ENCODE peak calls at places on chromosomes 6 and 20, in four cellular contexts. W is GM12878, S is K562, Z is HepG2. Y is an unnamed sample.

GRCh38 chr6:156279306-156279969 is 497.7 kb upstream of the ARID1B start:
- DNase-seq in W (peak), S (no peak), Z (no peak), Y (no peak)

GRCh38 chr6:157510329-157511188 is 129.6 kb downstream of the ZDHHC14 start:
- DNase-seq in W (no peak), S (peak), Z (no peak), Y (no peak)

GRCh38 chr6:163596174-163596573 is 181.7 kb downstream of the QKI start:
- DNase-seq in W (no peak), S (no peak), Z (peak), Y (no peak)

GRCh38 chr6:30037182-30037788 is 23.8 kb upstream of the POLR1H start:
- DNase-seq in W (no peak), S (peak), Z (peak), Y (peak)

GRCh38 chr6:10300071-10300470 is 114.8 kb downstream of the TFAP2A start:
- DNase-seq in W (no peak), S (no peak), Z (no peak), Y (no peak)

GRCh38 chr6:39211183-39211582 is 18.1 kb downstream of the KCNK5 start:
- DNase-seq in W (no peak), S (no peak), Z (no peak), Y (no peak)

GRCh38 chr20:1478566-1478965 is 11.9 kb upstream of the NSFL1C start:
- DNase-seq in W (no peak), S (no peak), Z (no peak), Y (no peak)

GRCh38 chr6:38378801-38379200 is 260.9 kb downstream of the BTBD9 start:
- DNase-seq in W (no peak), S (no peak), Z (no peak), Y (no peak)

GRCh38 chr6:166989427-166990034 is 9.7 kb upstream of the CEP43 start:
- DNase-seq in W (no peak), S (peak), Z (peak), Y (no peak)

GRCh38 chr20:62808211-62808865 is 3.7 kb downstream of the OGFR start:
- DNase-seq in W (no peak), S (peak), Z (peak), Y (peak)

GRCh38 chr6:89352329-89353117 is at the start of gene UBE2J1:
- DNase-seq in W (no peak), S (peak), Z (peak), Y (peak)

GRCh38 chr6:32865724-32866443 is 11.9 kb downstream of the PSMB9 start:
- DNase-seq in W (no peak), S (no peak), Z (no peak), Y (no peak)

GRCh38 chr20:17327185-17327780 is 100.4 kb downstream of the PCSK2 start:
- DNase-seq in W (no peak), S (no peak), Z (no peak), Y (no peak)

GRCh38 chr6:101980924-101981323 is 587.4 kb downstream of the GRIK2 start:
- DNase-seq in W (no peak), S (no peak), Z (no peak), Y (no peak)

GRCh38 chr6:167930300-167930699 is 67.2 kb upstream of the KIF25 start:
- DNase-seq in W (no peak), S (no peak), Z (peak), Y (no peak)

GRCh38 chr20:48406462-48407235 is 421.1 kb downstream of the PREX1 start:
- DNase-seq in W (no peak), S (peak), Z (no peak), Y (no peak)

GRCh38 chr20:64069614-64070243 is 6.7 kb downstream of the TCEA2 start:
- DNase-seq in W (no peak), S (no peak), Z (peak), Y (peak)

GRCh38 chr6:163146036-163146435 is 268.5 kb upstream of the QKI start:
- DNase-seq in W (no peak), S (no peak), Z (no peak), Y (no peak)

GRCh38 chr6:26743157-26743821 is 83.7 kb upstream of the ZNF322 start:
- DNase-seq in W (no peak), S (peak), Z (no peak), Y (peak)

GRCh38 chr6:154080434-154081189 is 41.6 kb downstream of the OPRM1 start:
- DNase-seq in W (no peak), S (no peak), Z (no peak), Y (no peak)

GRCh38 chr6:98828991-98829411 is 5.4 kb upstream of the POU3F2 start:
- DNase-seq in W (no peak), S (no peak), Z (no peak), Y (no peak)

GRCh38 chr6:1143655-1144054 is 168.2 kb upstream of the FOXQ1 start:
- DNase-seq in W (no peak), S (no peak), Z (no peak), Y (no peak)

GRCh38 chr6:7505196-7505699 is 36.2 kb upstream of the DSP start:
- DNase-seq in W (no peak), S (peak), Z (peak), Y (peak)

GRCh38 chr6:71394001-71394432 is 105.4 kb downstream of the OGFRL1 start:
- DNase-seq in W (no peak), S (no peak), Z (no peak), Y (no peak)

GRCh38 chr6:7269816-7270215 is 43.2 kb downstream of the SSR1 start:
- DNase-seq in W (no peak), S (no peak), Z (no peak), Y (no peak)

GRCh38 chr20:51660741-51661608 is 107.2 kb downstream of the ATP9A start:
- DNase-seq in W (no peak), S (no peak), Z (no peak), Y (no peak)

GRCh38 chr6:158706369-158706982 is 56.6 kb downstream of the SYTL3 start:
- DNase-seq in W (no peak), S (peak), Z (peak), Y (peak)

GRCh38 chr6:129206761-129207330 is 323.9 kb downstream of the LAMA2 start:
- DNase-seq in W (no peak), S (no peak), Z (no peak), Y (no peak)

GRCh38 chr6:41781302-41781711 is 725 bp downstream of the PRICKLE4 start:
- DNase-seq in W (no peak), S (no peak), Z (no peak), Y (no peak)

GRCh38 chr6:128174724-128175123 is 273.9 kb upstream of the THEMIS start:
- DNase-seq in W (no peak), S (no peak), Z (peak), Y (no peak)

GRCh38 chr20:53706511-53707031 is 112.9 kb upstream of the ZNF217 start:
- DNase-seq in W (peak), S (no peak), Z (no peak), Y (no peak)

GRCh38 chr20:5181492-5181891 is 54.7 kb downstream of the CDS2 start:
- DNase-seq in W (no peak), S (no peak), Z (no peak), Y (no peak)

GRCh38 chr6:162705736-162706135 is 21.8 kb downstream of the PRKN start:
- DNase-seq in W (no peak), S (no peak), Z (no peak), Y (no peak)

GRCh38 chr6:121247386-121247785 is 86.9 kb downstream of the TBC1D32 start:
- DNase-seq in W (no peak), S (no peak), Z (no peak), Y (no peak)

GRCh38 chr6:39289490-39289889 is 24.7 kb downstream of the KCNK17 start:
- DNase-seq in W (no peak), S (no peak), Z (no peak), Y (no peak)

GRCh38 chr20:16001286-16001685 is 572.0 kb downstream of the KIF16B start:
- DNase-seq in W (no peak), S (no peak), Z (no peak), Y (no peak)

GRCh38 chr20:32157611-32158010 is 48.1 kb downstream of the TM9SF4 start:
- DNase-seq in W (no peak), S (no peak), Z (no peak), Y (no peak)

GRCh38 chr6:134936927-134937326 is 13.0 kb downstream of the ALDH8A1 start:
- DNase-seq in W (no peak), S (no peak), Z (no peak), Y (no peak)

GRCh38 chr20:34753706-34754461 is 49.7 kb downstream of the TP53INP2 start:
- DNase-seq in W (no peak), S (no peak), Z (no peak), Y (no peak)

GRCh38 chr6:36427781-36428345 is 14.8 kb downstream of the PXT1 start:
- DNase-seq in W (no peak), S (peak), Z (no peak), Y (no peak)

DNA sequence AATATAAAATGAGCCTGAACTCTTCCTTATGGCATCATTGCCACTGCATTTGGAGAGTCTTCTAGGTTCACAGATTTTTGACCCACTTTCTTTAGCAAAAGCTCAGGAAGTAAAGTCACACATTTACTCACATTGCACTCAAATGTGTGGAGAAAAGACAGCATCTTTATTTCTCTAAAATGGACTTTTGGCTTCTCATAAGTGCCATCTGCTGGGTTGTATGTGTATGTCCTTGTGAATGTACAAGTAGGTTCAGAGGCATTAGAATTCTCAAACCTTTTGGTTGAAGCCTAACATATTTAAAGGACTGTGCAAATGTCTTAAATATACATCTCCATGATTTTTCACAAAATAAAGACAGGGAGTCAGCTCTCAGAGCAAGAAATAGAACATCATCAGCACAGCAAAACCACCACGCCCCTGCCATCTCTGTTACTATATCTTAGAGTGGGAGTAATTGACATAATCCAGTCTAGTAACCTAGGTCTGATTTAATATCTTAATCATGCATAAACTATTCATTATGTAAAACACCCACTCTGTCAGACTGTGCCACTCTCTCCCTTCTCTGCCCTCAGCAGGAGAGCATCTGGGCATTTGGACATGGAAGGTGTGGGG is 42.2 kb upstream of the SPTLC3 start:
- DNase-seq in W (no peak), S (no peak), Z (peak), Y (no peak)
- TF ChIP-seq FOXM1 in W (no peak), S (no peak), Z (no peak), Y (no peak)

GRCh38 chr6:56958481-56958880 is 3.6 kb downstream of the BEND6 start:
- DNase-seq in W (no peak), S (no peak), Z (no peak), Y (no peak)

GRCh38 chr6:56961151-56961550 is 6.2 kb downstream of the BEND6 start:
- DNase-seq in W (no peak), S (no peak), Z (no peak), Y (no peak)

GRCh38 chr6:56959094-56959493 is 4.2 kb downstream of the BEND6 start:
- DNase-seq in W (no peak), S (no peak), Z (no peak), Y (no peak)

GRCh38 chr6:56957856-56958255 is 2.9 kb downstream of the BEND6 start:
- DNase-seq in W (no peak), S (no peak), Z (no peak), Y (no peak)

GRCh38 chr6:56959938-56960337 is 5.0 kb downstream of the BEND6 start:
- DNase-seq in W (no peak), S (no peak), Z (no peak), Y (no peak)
- TF ChIP-seq SP1 in W (no peak), S (no peak), Z (no peak), Y (no peak)

GRCh38 chr20:57215426-57215825 is 51.0 kb downstream of the BMP7 start:
- DNase-seq in W (no peak), S (no peak), Z (no peak), Y (no peak)
- TF ChIP-seq FOXM1 in W (no peak), S (no peak), Z (no peak), Y (no peak)

GRCh38 chr6:21971540-21971939 is 325.3 kb downstream of the PRL start:
- DNase-seq in W (no peak), S (peak), Z (no peak), Y (no peak)
- TF ChIP-seq SP1 in W (no peak), S (no peak), Z (no peak), Y (no peak)

GRCh38 chr6:155177369-155177961 is 86.3 kb upstream of the CLDN20 start:
- DNase-seq in W (no peak), S (peak), Z (peak), Y (peak)
- TF ChIP-seq FOXM1 in W (no peak), S (no peak), Z (no peak), Y (no peak)

GRCh38 chr20:57847104-57847503 is 137.3 kb upstream of the PMEPA1 start:
- DNase-seq in W (no peak), S (no peak), Z (no peak), Y (no peak)
- TF ChIP-seq SP1 in W (no peak), S (no peak), Z (no peak), Y (no peak)

DNA sequence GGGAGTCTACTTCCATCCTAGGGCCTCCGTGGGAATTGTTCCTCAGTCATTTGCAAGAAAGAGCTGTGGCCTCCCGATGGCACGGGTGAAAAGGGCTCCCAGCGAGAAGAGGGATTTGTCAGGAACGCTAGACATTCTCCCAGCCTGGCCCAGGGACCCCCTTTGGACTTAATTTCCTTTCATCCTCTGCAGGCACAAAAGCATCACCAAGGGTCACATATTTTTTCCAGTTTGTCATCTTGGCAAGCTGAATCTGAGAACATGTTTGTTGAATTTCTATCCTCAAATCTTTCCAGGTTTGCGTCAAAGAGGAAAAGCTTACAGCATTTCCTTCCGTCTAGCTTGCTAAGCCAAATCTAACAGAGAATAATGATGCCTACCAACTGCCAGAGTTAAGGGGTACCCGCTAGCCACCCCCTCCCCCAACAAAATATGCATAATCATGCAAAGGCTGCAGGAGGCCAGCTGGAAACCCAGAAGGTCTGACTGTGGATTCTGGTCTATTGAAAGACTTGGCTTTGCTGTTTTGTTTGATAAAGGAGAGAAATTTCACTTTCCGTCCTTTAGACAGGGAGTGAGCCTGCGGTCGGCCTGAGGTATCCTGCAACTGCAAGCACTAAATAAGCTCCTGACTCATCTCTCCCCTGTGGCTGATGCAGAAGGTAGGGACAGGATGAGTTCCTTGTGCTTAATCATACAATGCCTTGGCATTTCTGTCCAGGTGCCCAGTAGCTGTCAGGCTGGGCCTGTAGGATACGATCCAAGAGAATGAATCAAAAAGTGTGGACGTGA is 23.1 kb downstream of the PSMG4 start:
- DNase-seq in W (no peak), S (no peak), Z (no peak), Y (no peak)
- TF ChIP-seq FOXM1 in W (no peak), S (no peak), Z (no peak), Y (no peak)

GRCh38 chr6:146358341-146359046 is 185.1 kb upstream of the RAB32 start:
- DNase-seq in W (no peak), S (no peak), Z (no peak), Y (no peak)

GRCh38 chr6:146355521-146356100 is 188.0 kb upstream of the RAB32 start:
- DNase-seq in W (no peak), S (no peak), Z (no peak), Y (no peak)

GRCh38 chr6:146359123-146359522 is 184.5 kb upstream of the RAB32 start:
- DNase-seq in W (no peak), S (no peak), Z (no peak), Y (no peak)

GRCh38 chr6:146354451-146354850 is 189.2 kb upstream of the RAB32 start:
- DNase-seq in W (no peak), S (no peak), Z (no peak), Y (no peak)

GRCh38 chr6:146357578-146358340 is 185.9 kb upstream of the RAB32 start:
- DNase-seq in W (peak), S (no peak), Z (no peak), Y (no peak)
- TF ChIP-seq SP1 in W (no peak), S (no peak), Z (no peak), Y (no peak)

DNA sequence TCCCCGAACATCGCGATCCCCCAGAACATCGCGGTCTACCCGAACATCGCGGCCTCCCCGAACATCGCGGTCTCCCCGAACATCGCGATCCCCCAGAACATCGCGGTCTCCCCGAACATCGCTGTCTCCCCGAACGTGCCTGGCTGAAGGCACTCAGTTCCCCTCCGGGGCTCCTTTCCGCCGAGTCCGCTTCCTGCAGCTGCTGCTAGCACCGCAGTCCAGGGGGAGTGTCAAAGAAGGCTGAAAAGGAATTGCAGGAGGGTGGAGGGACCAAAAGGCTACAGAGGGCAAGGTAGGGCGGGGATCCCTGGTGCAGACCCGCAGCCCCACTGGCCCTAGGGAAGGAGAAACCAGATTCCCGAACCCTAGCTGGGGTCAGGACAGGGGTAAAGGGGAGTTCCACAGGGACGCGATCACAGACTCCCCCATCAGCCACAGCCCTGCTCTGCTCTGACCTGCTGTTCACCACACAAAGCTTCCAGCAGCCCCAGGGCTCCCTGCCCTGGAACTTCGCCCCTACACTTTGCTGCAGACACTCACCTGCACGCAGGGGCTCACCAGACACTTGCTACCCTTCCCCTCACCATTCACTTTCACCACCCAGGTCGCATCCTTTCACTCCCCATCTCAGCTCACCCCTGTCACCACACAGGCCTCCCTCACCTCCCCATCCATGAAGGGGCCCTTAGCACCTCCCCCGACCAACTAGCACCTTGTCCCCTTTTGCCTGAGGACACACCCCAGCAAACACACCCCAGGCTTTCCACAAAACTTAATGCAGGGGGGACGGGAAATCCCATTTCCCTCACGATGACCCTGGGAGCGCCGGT is 1.7 kb downstream of the ULBP1 start:
- DNase-seq in W (no peak), S (no peak), Z (no peak), Y (no peak)
- TF ChIP-seq FOXM1 in W (no peak), S (no peak), Z (no peak), Y (no peak)

GRCh38 chr6:50608421-50608820 is 104.9 kb upstream of the TFAP2D start:
- DNase-seq in W (no peak), S (no peak), Z (no peak), Y (no peak)

DNA sequence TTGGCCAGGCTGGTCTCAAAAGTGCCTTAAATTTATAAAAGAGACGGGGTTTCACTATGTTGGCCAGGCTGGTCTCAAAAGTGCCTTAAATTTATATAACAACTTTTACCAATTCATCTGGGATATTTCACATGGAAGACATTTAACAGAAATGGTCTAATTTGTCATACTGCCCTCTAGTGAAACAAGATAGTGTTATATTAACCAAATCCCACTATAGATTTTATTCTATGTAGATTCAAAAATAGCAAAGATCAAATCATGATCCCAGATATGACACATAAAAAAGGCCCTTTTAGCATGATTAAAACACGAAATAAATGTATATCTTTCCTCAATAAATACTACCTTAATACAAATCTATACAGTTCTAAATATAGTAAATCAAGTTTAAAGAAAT is 102.8 kb upstream of the TFAP2D start:
- DNase-seq in W (no peak), S (no peak), Z (no peak), Y (no peak)
- TF ChIP-seq SP1 in W (no peak), S (no peak), Z (no peak), Y (no peak)